ENCODE peak calls at places on chromosomes 5 and 9, in seven cellular contexts. I, Z, W, R, L, Y and D are unnamed samples.

GRCh38 chr5:179731791-179732411 is 721 bp upstream of the MAML1 start:
- DNase-seq in R (no peak), I (peak), L (peak), W (no peak), Z (peak), Y (no peak), D (peak)

GRCh38 chr5:38576442-38576841 is 20.0 kb upstream of the LIFR start:
- DNase-seq in R (no peak), Y (no peak), Z (no peak), W (no peak), I (no peak), L (no peak), D (no peak)

GRCh38 chr5:125254267-125254666 is 507.8 kb upstream of the ZNF608 start:
- DNase-seq in I (no peak), Z (no peak), W (no peak), R (no peak), L (no peak), Y (no peak), D (no peak)

GRCh38 chr9:120925535-120926396 is 830 bp downstream of the TRAF1 start:
- DNase-seq in W (peak), Y (peak), R (no peak), L (peak), I (peak), Z (no peak), D (no peak)

GRCh38 chr5:50463047-50463446 is 22.0 kb upstream of the EMB start:
- DNase-seq in R (no peak), Y (no peak), L (no peak), Z (no peak), I (no peak), W (no peak), D (no peak)

GRCh38 chr9:99457406-99457805 is 235.3 kb downstream of the SEC61B start:
- DNase-seq in Y (no peak), L (no peak), W (no peak), Z (no peak), R (no peak), I (no peak), D (no peak)

GRCh38 chr5:176803027-176803942 is 7.1 kb upstream of the UNC5A start:
- DNase-seq in I (no peak), R (no peak), Y (no peak), W (no peak), L (no peak), Z (no peak), D (no peak)

GRCh38 chr5:172778223-172778814 is 7.3 kb upstream of the DUSP1 start:
- DNase-seq in Z (peak), I (peak), R (no peak), L (no peak), W (peak), Y (no peak), D (peak)

GRCh38 chr5:113231653-113232000 is 203.2 kb downstream of the TSSK1B start:
- DNase-seq in Y (no peak), L (no peak), I (no peak), R (no peak), Z (no peak), W (no peak), D (no peak)

GRCh38 chr9:111106202-111106601 is 67.9 kb upstream of the LPAR1 start:
- DNase-seq in Z (no peak), W (no peak), L (no peak), I (no peak), R (no peak), Y (no peak), D (no peak)

GRCh38 chr5:139808481-139809330 is 13.1 kb downstream of the PSD2 start:
- DNase-seq in R (no peak), W (peak), Z (no peak), Y (no peak), L (no peak), I (peak), D (no peak)

GRCh38 chr5:57539281-57539701 is 56.7 kb upstream of the ACTBL2 start:
- DNase-seq in Z (peak), Y (no peak), I (no peak), W (peak), R (no peak), L (no peak), D (no peak)

GRCh38 chr9:115992834-115993233 is 160.8 kb upstream of the PAPPA start:
- DNase-seq in Z (no peak), W (peak), Y (no peak), L (no peak), I (no peak), R (no peak), D (no peak)

GRCh38 chr5:179679014-179679674 is 1.7 kb downstream of the CBY3 start:
- DNase-seq in L (no peak), Z (peak), I (peak), W (peak), Y (peak), R (no peak), D (no peak)

GRCh38 chr9:130448035-130448624 is 3.4 kb downstream of the ASS1 start:
- DNase-seq in I (peak), R (no peak), W (peak), Z (peak), Y (no peak), L (no peak), D (no peak)

GRCh38 chr9:105413486-105414068 is 34.3 kb upstream of the FSD1L start:
- DNase-seq in I (peak), L (no peak), R (no peak), Z (peak), Y (no peak), W (peak), D (no peak)

GRCh38 chr9:29285818-29286217 is 1712.5 kb upstream of the C9orf72 start:
- DNase-seq in L (no peak), W (peak), R (no peak), Y (no peak), I (peak), Z (peak), D (no peak)

GRCh38 chr5:155049569-155050383 is 36.2 kb downstream of the KIF4B start:
- DNase-seq in Z (no peak), I (peak), W (peak), L (no peak), R (no peak), Y (no peak), D (no peak)

GRCh38 chr5:33772276-33772990 is 119.4 kb downstream of the ADAMTS12 start:
- DNase-seq in Z (peak), R (no peak), W (peak), Y (no peak), L (no peak), I (peak), D (no peak)

GRCh38 chr9:100479820-100480219 is 6.9 kb downstream of the TMEFF1 start:
- DNase-seq in R (no peak), W (no peak), Y (no peak), Z (no peak), L (no peak), I (no peak), D (no peak)

GRCh38 chr9:97387504-97387886 is 24.4 kb upstream of the TDRD7 start:
- DNase-seq in W (no peak), Y (no peak), I (no peak), L (no peak), R (no peak), Z (no peak), D (no peak)

GRCh38 chr9:77946969-77947368 is 84.6 kb downstream of the GNAQ start:
- DNase-seq in R (no peak), Y (no peak), W (no peak), Z (no peak), L (no peak), I (no peak), D (no peak)

GRCh38 chr9:117414906-117415583 is at the start of gene ASTN2:
- DNase-seq in Y (no peak), R (peak), I (peak), W (no peak), L (no peak), Z (no peak), D (no peak)

GRCh38 chr9:137465000-137465769 is 6.1 kb upstream of the NSMF start:
- DNase-seq in W (no peak), I (no peak), R (no peak), L (no peak), Y (no peak), Z (no peak), D (no peak)

GRCh38 chr5:58407042-58407709 is 52.7 kb downstream of the PLK2 start:
- DNase-seq in R (no peak), Y (no peak), Z (peak), I (peak), L (peak), W (peak), D (no peak)

GRCh38 chr5:138909734-138910133 is 34.6 kb upstream of the LRRTM2 start:
- DNase-seq in W (no peak), I (no peak), R (no peak), Y (no peak), L (no peak), Z (no peak), D (no peak)

GRCh38 chr9:104772707-104773106 is 8.8 kb downstream of the NIPSNAP3B start:
- DNase-seq in R (no peak), Y (no peak), L (no peak), Z (no peak), W (no peak), I (peak), D (no peak)

GRCh38 chr5:173498286-173498685 is 118.2 kb downstream of the BOD1 start:
- DNase-seq in W (peak), R (no peak), I (peak), L (no peak), Z (peak), Y (no peak), D (no peak)

GRCh38 chr9:100222674-100223073 is 123.6 kb downstream of the INVS start:
- DNase-seq in Z (peak), Y (no peak), W (peak), I (peak), L (no peak), R (no peak), D (no peak)

GRCh38 chr5:108884736-108885135 is 137.0 kb downstream of the FER start:
- DNase-seq in Z (peak), R (no peak), Y (no peak), W (peak), L (no peak), I (peak), D (no peak)

GRCh38 chr5:122063836-122064235 is 14.2 kb downstream of the LOX start:
- DNase-seq in L (no peak), Y (no peak), I (no peak), Z (no peak), W (peak), R (no peak), D (no peak)

GRCh38 chr9:94935396-94935795 is 208.9 kb downstream of the AOPEP start:
- DNase-seq in I (no peak), R (no peak), Y (no peak), W (no peak), L (no peak), Z (no peak), D (no peak)

GRCh38 chr5:175690586-175690985 is 32.7 kb downstream of the HRH2 start:
- DNase-seq in R (no peak), Z (no peak), L (no peak), W (no peak), I (no peak), Y (no peak), D (no peak)

GRCh38 chr5:113161806-113162205 is 185.2 kb downstream of the DCP2 start:
- DNase-seq in L (no peak), I (no peak), Y (no peak), R (no peak), Z (no peak), W (peak), D (peak)